ENCODE peak calls at places on chromosomes 4 and X, in six cellular contexts. D is HCT116, J is neuronal stem cell, Z is IMR-90, M is H9, Q is mesenchymal stem cell. U is an unnamed sample.

GRCh38 chr4:48970471-48970921 is 15.6 kb upstream of the CWH43 start:
- DNase-seq in J (no peak), M (no peak), Z (peak; percentile 84), Q (peak; percentile 69), D (peak; percentile 37), U (peak; percentile 79)

GRCh38 chr4:173990879-173991231 is 292.6 kb downstream of the FBXO8 start:
- DNase-seq in D (no peak), Q (peak; percentile 87), M (no peak), Z (no peak), J (no peak), U (no peak)

GRCh38 chrX:136205882-136206281 is 45.3 kb downstream of the MAP7D3 start:
- DNase-seq in D (no peak), J (no peak), M (no peak), Q (no peak), Z (no peak), U (no peak)

GRCh38 chrX:36898301-36898700 is 109.9 kb upstream of the FAM47C start:
- DNase-seq in D (no peak), J (no peak), Z (peak; percentile 0), Q (peak; percentile 2), M (no peak), U (peak; percentile 13)

GRCh38 chrX:37383313-37383712 is 34.1 kb downstream of the PRRG1 start:
- DNase-seq in M (no peak), Q (peak; percentile 30), D (no peak), Z (peak; percentile 28), J (no peak), U (no peak)

GRCh38 chrX:140503230-140503585 is 1.7 kb downstream of the SOX3 start:
- DNase-seq in Q (no peak), J (no peak), M (no peak), D (no peak), Z (no peak), U (no peak)

GRCh38 chr4:68963389-68963788 is 11.8 kb upstream of the UGT2A3 start:
- DNase-seq in Q (no peak), Z (no peak), M (no peak), J (no peak), D (no peak), U (no peak)

GRCh38 chr4:185859106-185859505 is 47.1 kb upstream of the SORBS2 start:
- DNase-seq in Q (peak; percentile 40), M (no peak), D (no peak), Z (no peak), J (no peak), U (no peak)

GRCh38 chr4:25949166-25949748 is 35.2 kb downstream of the SMIM20 start:
- DNase-seq in J (peak; percentile 36), M (peak; percentile 70), Z (no peak), Q (peak; percentile 34), D (no peak), U (no peak)

GRCh38 chrX:150848914-150849365 is 49.5 kb downstream of the CD99L2 start:
- DNase-seq in Z (no peak), D (no peak), M (no peak), Q (no peak), J (no peak), U (no peak)

GRCh38 chr4:6465985-6466384 is 6.4 kb downstream of the PPP2R2C start:
- DNase-seq in Z (no peak), J (no peak), M (peak; percentile 14), Q (no peak), D (no peak), U (no peak)

GRCh38 chrX:11111947-11112346 is 815 bp downstream of the HCCS start:
- DNase-seq in Q (no peak), M (no peak), Z (no peak), D (no peak), J (no peak), U (no peak)

GRCh38 chr4:72569719-72570235 is 756 bp upstream of the ADAMTS3 start:
- DNase-seq in Q (peak; percentile 36), D (no peak), M (no peak), J (no peak), Z (peak; percentile 17), U (peak; percentile 9)
- H3K9ac ChIP-seq in Q (peak overlapping the region; percentile 88), D (no peak overlapping the region), M (no peak overlapping the region), J (no peak overlapping the region), Z (no peak overlapping the region), U (no peak overlapping the region)

DNA sequence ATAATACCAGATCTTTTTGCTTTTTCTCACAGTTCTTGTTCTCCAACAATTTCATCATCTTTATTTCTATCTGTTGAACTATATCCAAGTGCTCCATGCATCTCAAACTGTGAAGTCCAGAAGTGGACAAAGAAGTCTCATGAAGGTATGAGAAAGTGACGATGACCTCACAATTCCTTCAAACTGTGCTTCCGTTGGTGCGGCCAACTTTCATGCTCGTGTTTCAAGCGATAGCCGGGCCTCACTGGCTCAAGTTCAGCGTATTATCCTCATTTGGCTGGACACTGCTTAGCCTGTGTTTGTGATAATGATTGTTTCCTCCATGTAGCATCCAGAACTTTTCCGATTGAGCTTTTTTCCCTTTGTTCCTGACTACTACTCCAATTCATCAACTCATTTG is 143.1 kb downstream of the PALLD start:
- DNase-seq in D (no peak), M (no peak), Q (no peak), Z (no peak), J (no peak), U (no peak)
- H3K9ac ChIP-seq in D (peak overlapping the region; percentile 62), M (no peak overlapping the region), Q (no peak overlapping the region), Z (no peak overlapping the region), J (no peak overlapping the region), U (no peak overlapping the region)

DNA sequence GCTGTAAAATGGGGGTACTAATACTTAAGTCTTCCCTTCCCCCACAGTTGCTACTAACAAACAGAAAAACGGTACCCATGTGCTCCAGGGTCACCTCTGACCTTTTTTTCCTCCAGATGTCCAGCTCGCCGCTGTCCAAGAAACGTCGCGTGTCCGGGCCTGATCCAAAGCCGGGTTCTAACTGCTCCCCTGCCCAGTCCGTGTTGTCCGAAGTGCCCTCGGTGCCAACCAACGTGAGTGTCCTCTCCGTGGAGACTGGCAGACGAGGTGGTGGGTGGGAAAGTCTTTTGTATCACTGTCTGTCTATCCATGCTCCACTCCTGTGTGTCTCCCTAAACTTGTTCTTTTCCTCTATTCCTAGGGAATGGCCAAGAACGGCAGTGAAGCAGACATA is 5.1 kb downstream of the UBA1 start:
- DNase-seq in J (no peak), D (no peak), Q (no peak), M (no peak), Z (no peak), U (no peak)
- H3K9ac ChIP-seq in J (no peak overlapping the region), D (no peak overlapping the region), Q (peak overlapping the region; percentile 61), M (no peak overlapping the region), Z (no peak overlapping the region), U (no peak overlapping the region)

DNA sequence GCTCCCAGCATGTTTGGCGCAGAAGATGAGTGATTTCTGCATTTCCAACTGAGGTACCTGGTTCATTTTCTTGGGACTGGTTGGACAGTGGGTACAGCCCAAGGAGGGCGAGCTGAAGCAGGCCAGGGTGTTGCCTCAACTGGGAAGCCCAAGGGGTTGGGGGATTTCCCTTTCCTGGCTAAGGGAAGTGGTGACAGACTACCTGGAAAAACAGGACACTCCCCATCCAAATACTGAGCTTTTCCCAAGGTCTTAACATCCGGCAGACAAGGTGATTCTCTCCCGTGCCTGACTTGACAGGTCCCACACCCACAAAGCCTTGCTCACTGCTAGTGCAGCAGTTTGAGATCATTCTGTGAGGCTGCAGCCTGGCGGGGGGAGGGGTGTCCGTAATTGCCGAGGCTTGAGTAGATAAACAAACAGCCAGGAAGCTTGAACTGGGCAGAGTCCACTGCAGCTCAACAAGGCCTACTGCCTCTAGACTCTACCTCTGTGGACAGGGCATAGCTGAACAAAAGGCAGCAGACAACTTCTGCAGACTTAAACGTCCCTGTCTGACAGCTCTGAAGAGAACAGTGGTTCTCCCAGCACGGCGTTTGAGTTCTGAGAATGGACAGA is 307.7 kb upstream of the ARSJ start:
- DNase-seq in J (no peak), M (no peak), Q (no peak), D (no peak), Z (no peak), U (no peak)
- H3K9ac ChIP-seq in J (no peak overlapping the region), M (no peak overlapping the region), Q (no peak overlapping the region), D (no peak overlapping the region), Z (no peak overlapping the region), U (no peak overlapping the region)

U was measured in GM23248.